ENCODE peak calls at places on chromosomes 16 and 17, in eight cellular contexts. K is gastrocnemius medialis, X is A549, J is tibial nerve, Z is AG04450, T is HCT116, N is heart right ventricle, C is esophagus muscularis mucosa. M is an unnamed sample.

GRCh38 chr16:3149630-3150345 is 15.0 kb downstream of the ZNF213 start:
- DNase-seq in J (peak), T (no peak), Z (no peak), N (peak), K (no peak), C (no peak), X (peak), M (peak)

GRCh38 chr17:74972107-74972972 is at the start of gene HID1:
- DNase-seq in Z (no peak), N (peak), J (no peak), X (peak), C (no peak), K (no peak), T (no peak), M (no peak)

GRCh38 chr17:16521070-16521727 is 29.2 kb upstream of the LRRC75A start:
- DNase-seq in N (peak), T (peak), J (peak), X (peak), K (peak), C (no peak), Z (peak), M (peak)

GRCh38 chr17:16027708-16028584 is 28.3 kb downstream of the TTC19 start:
- DNase-seq in J (no peak), X (peak), K (peak), Z (peak), N (no peak), C (no peak), T (peak), M (peak)

GRCh38 chr16:64147941-64148340 is 973.9 kb downstream of the CDH11 start:
- DNase-seq in K (no peak), C (no peak), J (no peak), N (no peak), X (no peak), Z (no peak), T (no peak), M (no peak)

GRCh38 chr17:30812218-30813177 is 12.0 kb downstream of the CRLF3 start:
- DNase-seq in N (no peak), Z (no peak), X (no peak), T (no peak), J (no peak), C (no peak), K (no peak), M (no peak)

GRCh38 chr17:17236295-17237025 is 508 bp downstream of the FLCN start:
- DNase-seq in X (peak), N (no peak), K (peak), J (peak), Z (no peak), T (no peak), C (no peak), M (peak)

GRCh38 chr17:29567362-29568330 is 809 bp upstream of the ABHD15 start:
- DNase-seq in K (peak), X (peak), N (peak), J (peak), C (no peak), Z (no peak), T (peak), M (peak)

GRCh38 chr17:73940511-73940910 is 263.0 kb upstream of the RPL38 start:
- DNase-seq in X (no peak), T (no peak), N (no peak), C (peak), Z (no peak), K (no peak), J (no peak), M (no peak)

GRCh38 chr17:44376124-44376523 is 12.5 kb upstream of the FAM171A2 start:
- DNase-seq in K (no peak), T (no peak), Z (no peak), N (peak), X (no peak), C (no peak), J (no peak), M (peak)

GRCh38 chr16:8903004-8903403 is 20.9 kb downstream of the LITAFD start:
- DNase-seq in C (no peak), N (no peak), T (no peak), X (no peak), K (no peak), Z (no peak), J (no peak), M (no peak)

GRCh38 chr17:8436169-8436932 is 667 bp downstream of the NDEL1 start:
- DNase-seq in N (peak), T (peak), K (peak), J (peak), C (peak), X (peak), Z (no peak), M (peak)

GRCh38 chr16:89495121-89495520 is 4.8 kb upstream of the ANKRD11 start:
- DNase-seq in J (no peak), C (no peak), X (no peak), Z (no peak), T (no peak), K (no peak), N (no peak), M (no peak)

GRCh38 chr16:27175888-27176287 is 27.4 kb upstream of the KDM8 start:
- DNase-seq in Z (no peak), J (no peak), X (peak), T (no peak), N (no peak), C (no peak), K (no peak), M (no peak)

GRCh38 chr16:49274936-49275730 is 6.5 kb downstream of the CBLN1 start:
- DNase-seq in Z (no peak), C (peak), X (no peak), K (no peak), N (no peak), J (no peak), T (no peak), M (no peak)

GRCh38 chr17:71987634-71988033 is 133.2 kb upstream of the SOX9 start:
- DNase-seq in J (no peak), X (no peak), C (no peak), Z (no peak), T (no peak), N (no peak), K (peak), M (no peak)

GRCh38 chr17:71985111-71986039 is 135.4 kb upstream of the SOX9 start:
- DNase-seq in K (no peak), T (no peak), Z (no peak), N (no peak), X (no peak), C (no peak), J (no peak), M (no peak)

GRCh38 chr17:71983828-71984227 is 137.0 kb upstream of the SOX9 start:
- DNase-seq in Z (no peak), X (no peak), T (no peak), K (no peak), J (no peak), N (no peak), C (no peak), M (no peak)

DNA sequence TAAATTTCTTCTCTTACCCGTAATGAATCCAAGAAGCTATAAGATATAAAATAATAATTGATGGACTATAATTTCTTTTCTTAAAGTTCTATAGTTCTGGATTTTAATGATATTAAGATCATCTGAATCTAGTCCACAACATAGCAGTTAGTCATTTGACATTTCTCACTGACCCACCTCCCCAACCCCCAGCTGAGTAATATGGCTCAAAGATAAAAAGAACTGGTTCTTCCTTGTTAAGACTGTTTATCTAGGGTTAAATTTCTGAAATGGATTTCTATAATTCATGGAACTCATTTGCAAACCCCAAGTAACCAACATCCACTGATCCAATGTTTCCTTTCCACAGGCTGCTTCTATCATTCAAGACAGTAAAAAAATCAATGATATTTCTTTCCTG is 133.9 kb upstream of the SOX9 start:
- DNase-seq in C (no peak), J (no peak), X (no peak), N (no peak), T (no peak), K (no peak), Z (no peak), M (no peak)
- H3K27ac ChIP-seq in C (no peak), J (no peak), X (no peak), N (no peak), T (no peak), K (no peak), Z (no peak), M (no peak)

GRCh38 chr16:58121132-58121531 is 8.0 kb downstream of the CFAP20 start:
- DNase-seq in N (no peak), X (no peak), C (no peak), J (no peak), T (no peak), Z (no peak), K (no peak), M (no peak)
- H3K4me3 ChIP-seq in N (no peak), X (no peak), C (no peak), J (no peak), T (no peak), Z (no peak), K (no peak), M (no peak)

GRCh38 chr17:80472996-80473395 is 3.4 kb downstream of the NPTX1 start:
- DNase-seq in J (no peak), T (no peak), N (no peak), Z (no peak), X (no peak), K (no peak), C (no peak), M (no peak)

GRCh38 chr17:80471922-80472321 is 4.5 kb downstream of the NPTX1 start:
- DNase-seq in T (no peak), K (no peak), C (no peak), X (no peak), J (no peak), N (no peak), Z (no peak), M (no peak)

GRCh38 chr17:80474231-80474932 is 2.0 kb downstream of the NPTX1 start:
- DNase-seq in X (peak), T (peak), Z (no peak), N (no peak), J (no peak), K (no peak), C (no peak), M (peak)

GRCh38 chr17:80474933-80475915 is 1.2 kb downstream of the NPTX1 start:
- DNase-seq in X (peak), N (no peak), J (no peak), K (no peak), C (no peak), Z (no peak), T (no peak), M (no peak)

DNA sequence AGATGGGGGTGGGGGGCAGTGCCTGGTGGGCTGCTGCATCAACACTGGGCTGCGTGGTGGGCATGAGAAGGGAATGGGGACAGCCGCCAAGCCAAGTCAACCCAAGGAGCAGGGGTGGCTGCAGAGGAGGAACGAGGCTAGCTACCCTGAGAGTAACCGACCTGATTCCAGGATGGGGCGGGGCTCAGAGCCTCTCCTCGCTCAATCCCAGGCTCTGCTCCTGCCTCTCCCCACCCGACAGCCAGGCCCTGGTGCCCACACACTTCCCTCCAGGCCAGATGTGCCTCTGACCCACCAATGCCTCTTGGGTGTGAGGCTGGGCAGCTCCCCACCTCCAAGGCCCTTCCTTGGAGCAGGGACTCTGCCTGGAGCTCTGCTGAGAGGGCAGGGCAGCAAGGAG is 2.7 kb downstream of the NPTX1 start:
- DNase-seq in C (no peak), K (no peak), J (no peak), X (no peak), N (no peak), Z (no peak), T (no peak), M (no peak)
- H3K27ac ChIP-seq in C (peak), K (no peak), J (no peak), X (peak), N (no peak), Z (no peak), T (no peak), M (no peak)

DNA sequence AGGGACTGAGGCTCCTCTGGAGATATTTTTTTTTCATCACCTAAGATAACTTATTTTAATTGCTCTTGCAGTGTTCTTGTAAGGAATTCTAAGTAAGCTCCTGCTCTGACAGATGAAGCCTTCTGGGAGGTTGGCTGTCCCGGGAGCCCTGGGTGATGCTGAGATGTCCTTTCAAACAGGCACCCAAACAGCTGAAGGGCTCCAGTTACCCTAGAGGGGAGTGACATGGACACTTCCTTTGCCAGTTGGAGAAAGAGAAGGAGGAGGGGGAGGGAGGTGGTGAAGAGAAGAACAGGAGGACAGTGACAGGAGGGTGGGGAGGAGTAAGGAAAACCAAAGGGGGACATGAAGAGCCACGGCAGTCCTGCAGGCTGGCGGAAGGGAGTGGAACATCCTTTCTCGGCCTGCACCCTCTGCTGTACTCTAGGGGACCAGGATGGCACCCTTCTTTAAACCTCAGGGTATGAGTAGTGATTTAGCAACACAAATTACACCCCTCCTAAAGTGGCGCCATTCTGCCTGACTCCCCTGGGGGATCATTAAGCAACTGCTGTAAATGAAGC is 51.8 kb downstream of the MYH3 start:
- DNase-seq in T (no peak), C (no peak), N (no peak), X (no peak), J (no peak), Z (no peak), K (peak), M (no peak)
- H3K4me3 ChIP-seq in T (no peak), C (no peak), N (no peak), X (no peak), J (no peak), Z (no peak), K (no peak), M (no peak)

GRCh38 chr16:12409700-12410099 is 394.0 kb downstream of the CPPED1 start:
- DNase-seq in Z (no peak), X (no peak), N (no peak), K (no peak), T (no peak), C (no peak), J (no peak), M (no peak)
- H3K27ac ChIP-seq in Z (no peak), X (no peak), N (no peak), K (no peak), T (no peak), C (no peak), J (no peak), M (no peak)